ENCODE peak calls at places on chromosomes 5 and 9, in nine cellular contexts. T is RPMI8226; B is DMS153; K is right lobe of liver; A is fibroblast of the conjunctiva; D is activated CD4-positive, alpha-beta T cell treated with anti-CD3 and anti-CD28 coated beads for 24 hours; U is AG04449; S is LoVo; E is AG09309. H is an unnamed sample.

GRCh38 chr9:120942186-120943001 is 15.8 kb upstream of the TRAF1 start:
- DNase-seq in S (no peak), E (no peak), A (peak), U (no peak), K (no peak), B (no peak), T (no peak), D (no peak), H (peak)

GRCh38 chr9:126335837-126336236 is 9.2 kb downstream of the MVB12B start:
- DNase-seq in D (no peak), E (no peak), U (no peak), B (no peak), S (no peak), K (peak), T (no peak), A (no peak), H (no peak)

GRCh38 chr5:131521252-131521651 is 113.8 kb downstream of the RAPGEF6 start:
- DNase-seq in U (peak), E (no peak), K (no peak), S (no peak), T (no peak), A (no peak), D (no peak), B (no peak), H (peak)

GRCh38 chr5:181114284-181114843 is 16.6 kb downstream of the OR2V1 start:
- DNase-seq in E (no peak), A (no peak), D (no peak), B (no peak), U (no peak), T (no peak), S (no peak), K (no peak), H (no peak)

GRCh38 chr5:119470851-119471451 is 18.7 kb downstream of the HSD17B4 start:
- DNase-seq in D (no peak), S (peak), T (peak), A (no peak), E (no peak), K (no peak), U (no peak), B (no peak), H (peak)

GRCh38 chr5:91194861-91195460 is 188.2 kb downstream of the ARRDC3 start:
- DNase-seq in S (no peak), A (no peak), E (no peak), K (no peak), B (peak), U (no peak), D (no peak), T (no peak), H (no peak)

GRCh38 chr5:14700478-14701436 is 36.2 kb downstream of the OTULIN start:
- DNase-seq in B (no peak), K (no peak), E (no peak), T (no peak), U (no peak), S (no peak), D (no peak), A (no peak), H (no peak)

GRCh38 chr5:23704176-23704855 is 196.9 kb downstream of the PRDM9 start:
- DNase-seq in A (no peak), T (no peak), B (peak), S (peak), E (no peak), D (no peak), K (no peak), U (no peak), H (peak)